ENCODE peak calls at places on chromosome 17, in nine cellular contexts. H, P, K, F, L, B, M, A and R are unnamed samples.

GRCh38 chr17:39688945-39689344 is 1.1 kb upstream of the PGAP3 start:
- DNase-seq in H (no peak), P (no peak), K (no peak), F (no peak), L (peak), B (no peak), M (no peak), A (no peak), R (no peak)

GRCh38 chr17:9670596-9670995 is 25.3 kb downstream of the USP43 start:
- DNase-seq in H (no peak), P (no peak), K (no peak), F (no peak), L (peak), B (no peak), M (no peak), A (no peak), R (no peak)

GRCh38 chr17:27466748-27467375 is 10.6 kb downstream of the KSR1 start:
- DNase-seq in H (no peak), P (peak), K (peak), F (peak), L (no peak), B (no peak), M (peak), A (peak), R (no peak)

GRCh38 chr17:57396515-57396921 is 140.2 kb downstream of the MSI2 start:
- DNase-seq in H (no peak), P (no peak), K (no peak), F (no peak), L (no peak), B (peak), M (no peak), A (no peak), R (no peak)

GRCh38 chr17:29251969-29252866 is 5.6 kb downstream of the CRYBA1 start:
- DNase-seq in H (no peak), P (no peak), K (no peak), F (peak), L (peak), B (no peak), M (no peak), A (no peak), R (peak)

GRCh38 chr17:27578718-27579085 is 52.3 kb upstream of the LGALS9 start:
- DNase-seq in H (no peak), P (no peak), K (no peak), F (peak), L (no peak), B (no peak), M (peak), A (no peak), R (no peak)

GRCh38 chr17:53765609-53766008 is 57.1 kb upstream of the KIF2B start:
- DNase-seq in H (no peak), P (no peak), K (no peak), F (no peak), L (no peak), B (no peak), M (no peak), A (no peak), R (no peak)

GRCh38 chr17:50863221-50863843 is 2.8 kb downstream of the TOB1 start:
- DNase-seq in H (no peak), P (no peak), K (no peak), F (no peak), L (peak), B (no peak), M (peak), A (no peak), R (peak)

GRCh38 chr17:75970011-75970523 is 8.9 kb downstream of the ACOX1 start:
- DNase-seq in H (no peak), P (no peak), K (no peak), F (no peak), L (no peak), B (no peak), M (no peak), A (no peak), R (no peak)

GRCh38 chr17:38605230-38605851 is 411 bp downstream of the SRCIN1 start:
- DNase-seq in H (no peak), P (no peak), K (no peak), F (peak), L (peak), B (no peak), M (no peak), A (no peak), R (no peak)

GRCh38 chr17:40605301-40605700 is 40.0 kb upstream of the CCR7 start:
- DNase-seq in H (no peak), P (peak), K (peak), F (no peak), L (no peak), B (no peak), M (peak), A (peak), R (no peak)

GRCh38 chr17:38585056-38585804 is 20.5 kb downstream of the SRCIN1 start:
- DNase-seq in H (no peak), P (no peak), K (no peak), F (no peak), L (no peak), B (peak), M (no peak), A (no peak), R (no peak)

GRCh38 chr17:76869878-76870714 is 1.9 kb downstream of the MGAT5B start:
- DNase-seq in H (no peak), P (no peak), K (no peak), F (no peak), L (peak), B (no peak), M (no peak), A (no peak), R (no peak)

GRCh38 chr17:16448490-16448889 is 33.1 kb downstream of the TRPV2 start:
- DNase-seq in H (no peak), P (no peak), K (no peak), F (no peak), L (no peak), B (no peak), M (no peak), A (no peak), R (no peak)

GRCh38 chr17:5422505-5422904 is 2.5 kb downstream of the RPAIN start:
- DNase-seq in H (peak), P (no peak), K (no peak), F (no peak), L (no peak), B (no peak), M (no peak), A (no peak), R (no peak)

GRCh38 chr17:33447090-33447489 is 154.0 kb upstream of the ASIC2 start:
- DNase-seq in H (no peak), P (no peak), K (no peak), F (no peak), L (no peak), B (no peak), M (no peak), A (no peak), R (no peak)

GRCh38 chr17:13365331-13365730 is 236.4 kb downstream of the HS3ST3A1 start:
- DNase-seq in H (peak), P (no peak), K (no peak), F (no peak), L (no peak), B (no peak), M (no peak), A (no peak), R (no peak)

GRCh38 chr17:69223809-69224208 is 4.8 kb downstream of the ABCA10 start:
- DNase-seq in H (no peak), P (no peak), K (no peak), F (peak), L (no peak), B (no peak), M (no peak), A (no peak), R (peak)

GRCh38 chr17:31680126-31680525 is 178.9 kb downstream of the COPRS start:
- DNase-seq in H (no peak), P (no peak), K (no peak), F (peak), L (no peak), B (no peak), M (no peak), A (no peak), R (no peak)

GRCh38 chr17:70105641-70106040 is 30.6 kb downstream of the KCNJ16 start:
- DNase-seq in H (no peak), P (no peak), K (no peak), F (no peak), L (no peak), B (no peak), M (no peak), A (no peak), R (no peak)